ENCODE peak calls at places on chromosomes 6 and 20, in nine cellular contexts. R is right cardiac atrium; A is NCI-H146; L is astrocyte of the cerebellum; P is AG04450; M is H1; E is CD4-positive, alpha-beta T cell; T is HS-27A; S is iris pigment epithelial cell. G is an unnamed sample.

GRCh38 chr6:123074616-123075015 is 78.6 kb downstream of the CLVS2 start:
- DNase-seq in R (no peak), A (no peak), L (no peak), P (no peak), M (no peak), E (no peak), T (no peak), S (no peak), G (no peak)

GRCh38 chr6:143258945-143259344 is 191.6 kb downstream of the ADAT2 start:
- DNase-seq in R (no peak), A (no peak), L (no peak), P (no peak), M (no peak), E (no peak), T (no peak), S (no peak), G (no peak)

GRCh38 chr6:129183681-129184216 is 300.8 kb downstream of the LAMA2 start:
- DNase-seq in R (no peak), A (no peak), L (no peak), P (no peak), M (no peak), E (no peak), T (no peak), S (peak), G (no peak)

GRCh38 chr6:157317129-157317814 is 6.0 kb downstream of the TMEM242 start:
- DNase-seq in R (peak), A (no peak), L (peak), P (peak), M (no peak), E (no peak), T (peak), S (peak), G (no peak)

GRCh38 chr20:5848711-5849505 is 98.7 kb downstream of the SHLD1 start:
- DNase-seq in R (no peak), A (no peak), L (peak), P (no peak), M (no peak), E (no peak), T (no peak), S (peak), G (no peak)

GRCh38 chr20:10469599-10469998 is 34.5 kb downstream of the SLX4IP start:
- DNase-seq in R (peak), A (peak), L (peak), P (peak), M (peak), E (no peak), T (peak), S (peak), G (peak)

GRCh38 chr20:54321688-54322087 is 113.8 kb downstream of the PFDN4 start:
- DNase-seq in R (no peak), A (no peak), L (no peak), P (no peak), M (no peak), E (no peak), T (no peak), S (no peak), G (no peak)

GRCh38 chr6:149895702-149896310 is 2.1 kb downstream of the RAET1E start:
- DNase-seq in R (peak), A (no peak), L (peak), P (no peak), M (no peak), E (peak), T (peak), S (peak), G (no peak)